ENCODE peak calls at places on chromosomes 1 and 21, in four cellular contexts. R, D, O and H are unnamed samples.

GRCh38 chr1:98019747-98020146 is 98.9 kb upstream of the DPYD start:
- DNase-seq in D (no peak), O (no peak), R (no peak), H (no peak)

GRCh38 chr1:154821083-154821482 is 49.0 kb downstream of the KCNN3 start:
- DNase-seq in R (no peak), O (no peak), D (no peak), H (no peak)

GRCh38 chr1:13945856-13946255 is 245.9 kb downstream of the PRDM2 start:
- DNase-seq in O (no peak), D (no peak), R (no peak), H (no peak)

GRCh38 chr21:44753357-44753756 is 42.0 kb upstream of the TSPEAR start:
- DNase-seq in R (no peak), O (no peak), D (no peak), H (no peak)

GRCh38 chr1:170321113-170321512 is 175.4 kb downstream of the NTMT2 start:
- DNase-seq in R (no peak), O (no peak), D (peak), H (no peak)

GRCh38 chr1:76933847-76934657 is 66.8 kb downstream of the ST6GALNAC5 start:
- DNase-seq in R (no peak), O (no peak), D (no peak), H (no peak)

GRCh38 chr1:181630838-181631237 is 147.5 kb downstream of the CACNA1E start:
- DNase-seq in O (no peak), D (no peak), R (no peak), H (no peak)

GRCh38 chr1:7389201-7389785 is 381.8 kb upstream of the VAMP3 start:
- DNase-seq in R (no peak), D (peak), O (no peak), H (no peak)

GRCh38 chr21:43762303-43763128 is 13.6 kb downstream of the CSTB start:
- DNase-seq in D (no peak), O (no peak), R (no peak), H (no peak)

GRCh38 chr1:82464362-82464931 is 663.7 kb downstream of the ADGRL2 start:
- DNase-seq in R (no peak), O (no peak), D (peak), H (no peak)

GRCh38 chr21:45464309-45464708 is 59.3 kb downstream of the COL18A1 start:
- DNase-seq in R (no peak), O (no peak), D (no peak), H (no peak)

GRCh38 chr1:111469539-111469938 is 4.2 kb upstream of the C1orf162 start:
- DNase-seq in R (no peak), O (no peak), D (no peak), H (no peak)

GRCh38 chr1:85612704-85613361 is 32.3 kb downstream of the CCN1 start:
- DNase-seq in R (no peak), D (peak), O (no peak), H (no peak)

GRCh38 chr21:35195232-35195631 is 146.1 kb upstream of the RUNX1 start:
- DNase-seq in R (no peak), D (no peak), O (no peak), H (no peak)

GRCh38 chr1:24266398-24266941 is 52.7 kb upstream of the GRHL3 start:
- DNase-seq in R (no peak), O (no peak), D (peak), H (no peak)

GRCh38 chr1:40338745-40339419 is 21.8 kb upstream of the COL9A2 start:
- DNase-seq in O (peak), D (peak), R (peak), H (peak)

GRCh38 chr21:42861311-42862122 is 17.8 kb downstream of the WDR4 start:
- DNase-seq in R (no peak), D (no peak), O (no peak), H (no peak)

GRCh38 chr1:202562443-202563060 is 147.7 kb downstream of the SYT2 start:
- DNase-seq in O (no peak), R (no peak), D (no peak), H (no peak)

GRCh38 chr1:198326915-198327314 is 170.1 kb downstream of the NEK7 start:
- DNase-seq in O (no peak), D (no peak), R (no peak), H (no peak)

GRCh38 chr1:226457307-226457712 is 49.4 kb upstream of the PARP1 start:
- DNase-seq in R (peak), O (no peak), D (no peak), H (no peak)
- TF ChIP-seq CTCF in R (peak), O (no peak), D (peak), H (no peak)

GRCh38 chr1:159854101-159854692 is 8.3 kb downstream of the VSIG8 start:
- DNase-seq in D (peak), O (peak), R (peak), H (peak)
- TF ChIP-seq CTCF in D (no peak), O (no peak), R (no peak), H (no peak)

GRCh38 chr1:39129514-39129913 is 75.0 kb upstream of the MACF1 start:
- DNase-seq in D (peak), O (no peak), R (no peak), H (no peak)
- TF ChIP-seq CTCF in D (peak), O (peak), R (no peak), H (no peak)

DNA sequence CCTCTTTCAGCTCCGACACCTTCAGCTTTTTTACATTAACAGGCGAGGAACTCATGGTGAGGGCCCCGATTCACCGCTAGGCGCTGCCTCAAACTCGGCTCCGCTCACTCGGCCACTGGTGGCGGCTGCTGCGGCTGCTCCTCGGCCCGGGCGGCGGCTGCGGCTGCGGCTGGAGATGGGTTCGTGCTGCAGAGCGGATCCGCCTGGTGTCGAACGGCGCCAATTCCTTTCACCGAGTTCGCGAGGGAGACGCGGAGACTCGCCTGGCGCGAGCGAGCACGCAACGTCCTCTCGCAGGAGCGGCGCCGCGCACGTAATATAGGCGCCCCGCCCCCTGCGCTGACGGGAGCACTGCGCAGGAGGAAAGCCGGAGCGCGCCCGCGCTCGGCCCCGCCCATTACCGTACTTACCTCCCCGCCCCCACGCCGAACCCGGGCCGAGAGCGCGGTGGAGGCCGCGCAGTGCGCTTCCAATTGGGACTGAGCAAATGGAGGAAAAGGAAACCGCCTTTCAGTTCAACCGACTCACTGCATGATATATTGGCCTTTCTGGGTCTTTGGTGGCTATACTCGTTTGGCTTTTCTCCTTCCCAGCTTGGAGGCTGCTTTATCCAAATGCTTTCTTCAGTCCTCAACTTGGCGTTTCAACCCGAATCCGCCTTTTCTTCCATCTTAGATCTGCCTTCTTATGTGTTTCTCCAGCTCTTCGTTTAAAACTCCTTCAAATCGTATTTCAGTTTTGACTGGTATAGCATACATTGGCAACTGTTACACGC is at the start of gene HNRNPU:
- DNase-seq in R (peak), O (peak), D (peak), H (peak)
- TF ChIP-seq CTCF in R (peak), O (peak), D (peak), H (peak)

GRCh38 chr1:231393668-231394067 is 28.4 kb downstream of the EGLN1 start:
- DNase-seq in D (no peak), R (no peak), O (no peak), H (no peak)
- TF ChIP-seq CTCF in D (no peak), R (no peak), O (no peak), H (no peak)

GRCh38 chr21:30072496-30072895 is 94.1 kb downstream of the CLDN17 start:
- DNase-seq in R (no peak), O (no peak), D (peak), H (peak)
- TF ChIP-seq CTCF in R (no peak), O (peak), D (no peak), H (no peak)

DNA sequence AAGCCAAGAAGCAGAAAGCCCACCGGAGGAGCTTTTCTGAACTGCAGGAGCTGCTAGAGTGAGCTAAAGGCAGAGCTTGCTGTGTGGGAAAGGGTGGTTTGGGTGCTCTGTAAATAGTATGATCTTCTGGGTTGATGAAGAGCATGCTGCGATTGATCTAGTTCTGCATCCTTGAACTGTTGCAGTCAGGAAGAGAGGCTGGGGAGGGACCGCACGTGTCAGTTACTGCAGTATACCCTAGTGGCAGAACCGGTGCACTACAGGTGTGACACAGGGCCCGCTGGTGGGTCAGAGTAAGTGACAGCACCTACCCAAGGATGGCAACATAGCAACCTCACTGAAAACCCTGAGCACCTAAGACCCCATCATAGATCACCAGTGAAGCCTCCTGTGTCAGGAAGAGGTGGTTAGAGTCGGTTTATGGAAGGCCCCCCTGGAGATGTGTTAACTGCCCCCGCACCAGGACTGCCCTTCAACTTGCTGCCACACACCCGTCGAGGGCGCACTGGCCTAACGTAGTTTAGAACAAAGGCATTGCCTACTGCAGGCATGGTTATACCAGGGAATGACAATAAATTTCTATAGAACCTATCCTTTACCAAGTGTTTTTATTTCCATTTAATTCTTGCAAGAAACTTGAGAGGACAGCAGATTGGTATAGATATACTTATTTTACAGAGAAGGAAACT is 146.0 kb upstream of the KIAA0040 start:
- DNase-seq in D (no peak), R (peak), O (no peak), H (peak)
- TF ChIP-seq CTCF in D (peak), R (peak), O (peak), H (peak)

GRCh38 chr1:57843760-57844159 is 419.9 kb upstream of the DAB1 start:
- DNase-seq in O (no peak), R (no peak), D (peak), H (no peak)
- TF ChIP-seq CTCF in O (no peak), R (no peak), D (no peak), H (no peak)

GRCh38 chr1:66929999-66930822 is 5.4 kb downstream of the MIER1 start:
- DNase-seq in R (peak), D (peak), O (peak), H (peak)
- TF ChIP-seq CTCF in R (peak), D (no peak), O (peak), H (peak)

DNA sequence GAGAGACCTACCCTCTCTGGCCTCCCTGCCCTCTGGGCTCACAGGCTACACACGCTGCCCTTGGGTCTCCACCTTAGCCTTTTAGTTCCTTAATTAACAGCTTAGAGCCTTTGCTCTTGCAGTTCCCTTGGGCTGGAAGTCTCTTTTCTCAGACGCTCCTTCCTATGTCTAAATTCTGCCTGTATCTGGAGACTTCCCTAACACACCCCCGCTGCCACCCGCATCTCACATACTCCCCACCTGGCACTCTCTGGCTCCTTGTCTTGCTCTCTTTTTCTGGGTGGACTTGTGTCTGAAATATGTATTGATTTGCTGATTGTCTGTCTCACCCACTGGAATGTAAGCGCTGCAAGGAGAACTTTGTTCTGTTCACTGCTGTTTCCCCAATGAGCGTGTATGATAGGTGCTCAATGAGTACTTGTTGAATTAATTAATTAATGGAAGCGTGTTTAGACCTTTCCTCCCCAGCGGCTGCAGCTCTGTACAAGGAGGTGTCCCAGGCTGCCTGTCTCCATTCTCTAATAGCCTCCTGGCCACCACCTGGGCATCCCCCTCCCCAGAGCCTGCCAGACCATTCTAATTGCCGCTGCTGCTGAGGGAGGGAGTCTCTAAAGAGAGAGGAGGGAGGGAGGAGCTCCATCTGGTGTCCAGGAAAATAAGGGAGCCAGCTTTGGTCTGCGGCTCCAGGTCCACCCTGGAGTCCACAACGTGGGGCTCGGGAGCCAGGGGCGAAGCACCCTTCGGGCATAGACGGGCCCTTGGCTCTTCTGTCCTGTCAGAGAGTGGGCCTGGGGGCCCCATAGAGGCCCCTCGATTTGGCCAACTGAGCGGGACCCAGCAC is 95.3 kb downstream of the RNF220 start:
- DNase-seq in R (no peak), O (peak), D (peak), H (peak)
- TF ChIP-seq CTCF in R (no peak), O (peak), D (peak), H (no peak)